ENCODE peak calls at places on chromosome 13, in eight cellular contexts. One of them, this sample, is unnamed.

GRCh38 chr13:33940898-33941297 is 122.9 kb downstream of the RFC3 start:
- DNase-seq in tibial artery: no peak
- DNase-seq in mesenchymal stem cell: peak
- DNase-seq in ascending aorta: no peak
- DNase-seq in endothelial cell of umbilical vein: peak
- DNase-seq in astrocyte: no peak
- DNase-seq in astrocyte of the cerebellum: no peak
- DNase-seq in tibial nerve: no peak
- DNase-seq in this sample: no peak

GRCh38 chr13:110448230-110448629 is 113.3 kb downstream of the RAB20 start:
- DNase-seq in tibial artery: no peak
- DNase-seq in mesenchymal stem cell: peak
- DNase-seq in ascending aorta: no peak
- DNase-seq in endothelial cell of umbilical vein: no peak
- DNase-seq in astrocyte: peak
- DNase-seq in astrocyte of the cerebellum: peak
- DNase-seq in tibial nerve: no peak
- DNase-seq in this sample: peak

GRCh38 chr13:95643814-95644598 is 500 bp downstream of the DZIP1 start:
- DNase-seq in tibial artery: peak
- DNase-seq in mesenchymal stem cell: peak
- DNase-seq in ascending aorta: no peak
- DNase-seq in endothelial cell of umbilical vein: peak
- DNase-seq in astrocyte: peak
- DNase-seq in astrocyte of the cerebellum: no peak
- DNase-seq in tibial nerve: no peak
- DNase-seq in this sample: no peak

GRCh38 chr13:76830805-76831204 is 55.4 kb downstream of the KCTD12 start:
- DNase-seq in tibial artery: no peak
- DNase-seq in mesenchymal stem cell: no peak
- DNase-seq in ascending aorta: no peak
- DNase-seq in endothelial cell of umbilical vein: no peak
- DNase-seq in astrocyte: no peak
- DNase-seq in astrocyte of the cerebellum: no peak
- DNase-seq in tibial nerve: no peak
- DNase-seq in this sample: no peak

GRCh38 chr13:109704771-109705628 is 81.4 kb downstream of the IRS2 start:
- DNase-seq in tibial artery: peak
- DNase-seq in mesenchymal stem cell: no peak
- DNase-seq in ascending aorta: peak
- DNase-seq in endothelial cell of umbilical vein: no peak
- DNase-seq in astrocyte: no peak
- DNase-seq in astrocyte of the cerebellum: no peak
- DNase-seq in tibial nerve: no peak
- DNase-seq in this sample: no peak

GRCh38 chr13:35894636-35895035 is 236.5 kb downstream of the DCLK1 start:
- DNase-seq in tibial artery: no peak
- DNase-seq in mesenchymal stem cell: no peak
- DNase-seq in ascending aorta: no peak
- DNase-seq in endothelial cell of umbilical vein: no peak
- DNase-seq in astrocyte: no peak
- DNase-seq in astrocyte of the cerebellum: no peak
- DNase-seq in tibial nerve: no peak
- DNase-seq in this sample: no peak

GRCh38 chr13:98959775-98960325 is 18.0 kb downstream of the DOCK9 start:
- DNase-seq in tibial artery: no peak
- DNase-seq in mesenchymal stem cell: no peak
- DNase-seq in ascending aorta: no peak
- DNase-seq in endothelial cell of umbilical vein: no peak
- DNase-seq in astrocyte: no peak
- DNase-seq in astrocyte of the cerebellum: no peak
- DNase-seq in tibial nerve: no peak
- DNase-seq in this sample: no peak

GRCh38 chr13:40986328-40986856 is 32.7 kb downstream of the ELF1 start:
- DNase-seq in tibial artery: no peak
- DNase-seq in mesenchymal stem cell: peak
- DNase-seq in ascending aorta: no peak
- DNase-seq in endothelial cell of umbilical vein: no peak
- DNase-seq in astrocyte: peak
- DNase-seq in astrocyte of the cerebellum: peak
- DNase-seq in tibial nerve: no peak
- DNase-seq in this sample: no peak

DNA sequence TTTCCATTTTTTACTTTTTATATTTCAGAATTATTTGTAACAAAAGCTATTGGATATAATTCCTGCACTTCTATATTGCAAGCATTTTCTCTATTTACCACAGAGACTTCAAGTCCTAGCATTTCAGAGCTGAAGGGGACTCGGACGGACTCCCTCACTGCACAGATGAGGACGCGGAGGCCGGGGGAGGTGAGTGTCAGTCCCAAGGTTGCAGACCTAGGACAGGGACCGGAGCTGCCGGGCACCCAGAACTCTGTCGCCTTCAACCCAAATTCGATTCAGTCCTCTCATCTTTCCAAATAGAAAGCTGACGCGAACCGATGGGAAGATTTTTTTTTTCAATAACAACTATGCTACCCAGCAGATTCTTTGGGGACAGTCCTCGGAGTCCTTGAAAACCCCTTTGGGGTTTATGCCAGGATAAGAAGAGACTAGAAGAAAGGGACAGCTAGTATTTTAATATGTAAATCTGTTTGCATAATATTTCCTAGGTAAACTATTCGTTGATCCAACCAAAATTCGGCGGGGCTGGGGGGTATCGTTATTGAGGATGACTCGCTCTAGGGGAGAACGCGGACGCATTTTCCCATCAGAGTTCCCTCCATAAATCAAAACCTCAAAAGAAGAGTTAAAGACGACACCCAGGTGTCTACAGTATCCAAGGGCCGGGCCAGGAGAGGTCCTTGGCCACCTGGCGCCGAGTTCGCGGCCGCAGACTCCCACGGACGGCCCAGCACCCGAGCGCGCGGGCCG is 804 bp downstream of the FLT3 start:
- DNase-seq in tibial artery: no peak
- DNase-seq in mesenchymal stem cell: no peak
- DNase-seq in ascending aorta: no peak
- DNase-seq in endothelial cell of umbilical vein: no peak
- DNase-seq in astrocyte: no peak
- DNase-seq in astrocyte of the cerebellum: no peak
- DNase-seq in tibial nerve: no peak
- DNase-seq in this sample: no peak
- H3K4me3 ChIP-seq in tibial artery: peak
- H3K4me3 ChIP-seq in mesenchymal stem cell: peak
- H3K4me3 ChIP-seq in ascending aorta: peak
- H3K4me3 ChIP-seq in endothelial cell of umbilical vein: no peak
- H3K4me3 ChIP-seq in astrocyte: peak
- H3K4me3 ChIP-seq in astrocyte of the cerebellum: peak
- H3K4me3 ChIP-seq in tibial nerve: peak
- H3K4me3 ChIP-seq in this sample: no peak

GRCh38 chr13:83692800-83693199 is 189.5 kb downstream of the SLITRK1 start:
- DNase-seq in tibial artery: no peak
- DNase-seq in mesenchymal stem cell: no peak
- DNase-seq in ascending aorta: no peak
- DNase-seq in endothelial cell of umbilical vein: no peak
- DNase-seq in astrocyte: no peak
- DNase-seq in astrocyte of the cerebellum: no peak
- DNase-seq in tibial nerve: no peak
- DNase-seq in this sample: no peak
- H3K4me3 ChIP-seq in tibial artery: no peak
- H3K4me3 ChIP-seq in mesenchymal stem cell: no peak
- H3K4me3 ChIP-seq in ascending aorta: no peak
- H3K4me3 ChIP-seq in endothelial cell of umbilical vein: no peak
- H3K4me3 ChIP-seq in astrocyte: no peak
- H3K4me3 ChIP-seq in astrocyte of the cerebellum: no peak
- H3K4me3 ChIP-seq in tibial nerve: no peak
- H3K4me3 ChIP-seq in this sample: no peak

GRCh38 chr13:23160241-23161175 is 20.3 kb upstream of the SGCG start:
- DNase-seq in tibial artery: no peak
- DNase-seq in mesenchymal stem cell: no peak
- DNase-seq in ascending aorta: no peak
- DNase-seq in endothelial cell of umbilical vein: no peak
- DNase-seq in astrocyte: no peak
- DNase-seq in astrocyte of the cerebellum: no peak
- DNase-seq in tibial nerve: no peak
- DNase-seq in this sample: no peak
- H3K4me3 ChIP-seq in tibial artery: peak
- H3K4me3 ChIP-seq in mesenchymal stem cell: no peak
- H3K4me3 ChIP-seq in ascending aorta: peak
- H3K4me3 ChIP-seq in endothelial cell of umbilical vein: no peak
- H3K4me3 ChIP-seq in astrocyte: peak
- H3K4me3 ChIP-seq in astrocyte of the cerebellum: peak
- H3K4me3 ChIP-seq in tibial nerve: peak
- H3K4me3 ChIP-seq in this sample: peak

GRCh38 chr13:94218537-94218936 is 260.9 kb downstream of the DCT start:
- DNase-seq in tibial artery: no peak
- DNase-seq in mesenchymal stem cell: no peak
- DNase-seq in ascending aorta: no peak
- DNase-seq in endothelial cell of umbilical vein: no peak
- DNase-seq in astrocyte: no peak
- DNase-seq in astrocyte of the cerebellum: no peak
- DNase-seq in tibial nerve: no peak
- DNase-seq in this sample: no peak
- H3K4me3 ChIP-seq in tibial artery: no peak
- H3K4me3 ChIP-seq in mesenchymal stem cell: no peak
- H3K4me3 ChIP-seq in ascending aorta: no peak
- H3K4me3 ChIP-seq in endothelial cell of umbilical vein: no peak
- H3K4me3 ChIP-seq in astrocyte: no peak
- H3K4me3 ChIP-seq in astrocyte of the cerebellum: no peak
- H3K4me3 ChIP-seq in tibial nerve: no peak
- H3K4me3 ChIP-seq in this sample: no peak

This sample was measured in AG09309.